ENCODE peak calls at places on chromosomes 4 and X, in nine cellular contexts. H, C, E, S, A, Q, V, J and R are unnamed samples. For H3K4me1, the result is how much of the 10 kb centered on the place peaks cover.

GRCh38 chr4:71210831-71211230 is 128.0 kb upstream of the SLC4A4 start:
- DNase-seq in H (no peak), C (no peak), E (no peak), S (no peak), A (no peak), Q (no peak), V (no peak), J (no peak), R (no peak)

GRCh38 chrX:70171636-70172035 is 5.6 kb upstream of the DGAT2L6 start:
- DNase-seq in H (no peak), C (no peak), E (no peak), S (no peak), A (no peak), Q (no peak), V (no peak), J (peak), R (no peak)

GRCh38 chr4:38454284-38454683 is 209.7 kb upstream of the KLF3 start:
- DNase-seq in H (no peak), C (no peak), E (no peak), S (no peak), A (no peak), Q (no peak), V (no peak), J (no peak), R (no peak)

GRCh38 chr4:3399277-3400194 is 42.2 kb upstream of the HGFAC start:
- DNase-seq in H (peak), C (peak), E (no peak), S (peak), A (no peak), Q (no peak), V (peak), J (no peak), R (no peak)

GRCh38 chr4:140497428-140497775 is 691 bp downstream of the MGAT4D start:
- DNase-seq in H (no peak), C (no peak), E (no peak), S (no peak), A (no peak), Q (no peak), V (no peak), J (no peak), R (no peak)

GRCh38 chr4:87865960-87866598 is 33.3 kb downstream of the MEPE start:
- DNase-seq in H (no peak), C (no peak), E (no peak), S (no peak), A (no peak), Q (no peak), V (no peak), J (peak), R (no peak)

GRCh38 chr4:46329118-46329976 is 60.6 kb downstream of the GABRA2 start:
- DNase-seq in H (no peak), C (no peak), E (no peak), S (no peak), A (no peak), Q (no peak), V (no peak), J (peak), R (peak)

GRCh38 chr4:825063-825968 is 613 bp downstream of the CPLX1 start:
- DNase-seq in H (no peak), C (no peak), E (peak), S (no peak), A (peak), Q (peak), V (peak), J (peak), R (peak)

GRCh38 chr4:87516683-87517082 is 12.5 kb downstream of the SPARCL1 start:
- DNase-seq in H (no peak), C (no peak), E (no peak), S (no peak), A (no peak), Q (no peak), V (no peak), J (no peak), R (no peak)

GRCh38 chr4:152660526-152660925 is 19.3 kb downstream of the TMEM154 start:
- DNase-seq in H (no peak), C (no peak), E (no peak), S (no peak), A (no peak), Q (no peak), V (no peak), J (no peak), R (no peak)

GRCh38 chrX:149010899-149011224 is 494.2 kb downstream of the IDS start:
- DNase-seq in H (no peak), C (no peak), E (no peak), S (no peak), A (no peak), Q (no peak), V (no peak), J (no peak), R (no peak)

GRCh38 chr4:71882113-71882512 is 98.2 kb upstream of the GC start:
- DNase-seq in H (no peak), C (no peak), E (no peak), S (no peak), A (no peak), Q (no peak), V (no peak), J (peak), R (no peak)

GRCh38 chr4:176478076-176478475 is 158.3 kb downstream of the SPCS3 start:
- DNase-seq in H (no peak), C (no peak), E (no peak), S (no peak), A (no peak), Q (no peak), V (no peak), J (no peak), R (no peak)

GRCh38 chrX:30580641-30581040 is 3.1 kb upstream of the TASL start:
- DNase-seq in H (no peak), C (no peak), E (no peak), S (no peak), A (no peak), Q (no peak), V (no peak), J (no peak), R (no peak)

DNA sequence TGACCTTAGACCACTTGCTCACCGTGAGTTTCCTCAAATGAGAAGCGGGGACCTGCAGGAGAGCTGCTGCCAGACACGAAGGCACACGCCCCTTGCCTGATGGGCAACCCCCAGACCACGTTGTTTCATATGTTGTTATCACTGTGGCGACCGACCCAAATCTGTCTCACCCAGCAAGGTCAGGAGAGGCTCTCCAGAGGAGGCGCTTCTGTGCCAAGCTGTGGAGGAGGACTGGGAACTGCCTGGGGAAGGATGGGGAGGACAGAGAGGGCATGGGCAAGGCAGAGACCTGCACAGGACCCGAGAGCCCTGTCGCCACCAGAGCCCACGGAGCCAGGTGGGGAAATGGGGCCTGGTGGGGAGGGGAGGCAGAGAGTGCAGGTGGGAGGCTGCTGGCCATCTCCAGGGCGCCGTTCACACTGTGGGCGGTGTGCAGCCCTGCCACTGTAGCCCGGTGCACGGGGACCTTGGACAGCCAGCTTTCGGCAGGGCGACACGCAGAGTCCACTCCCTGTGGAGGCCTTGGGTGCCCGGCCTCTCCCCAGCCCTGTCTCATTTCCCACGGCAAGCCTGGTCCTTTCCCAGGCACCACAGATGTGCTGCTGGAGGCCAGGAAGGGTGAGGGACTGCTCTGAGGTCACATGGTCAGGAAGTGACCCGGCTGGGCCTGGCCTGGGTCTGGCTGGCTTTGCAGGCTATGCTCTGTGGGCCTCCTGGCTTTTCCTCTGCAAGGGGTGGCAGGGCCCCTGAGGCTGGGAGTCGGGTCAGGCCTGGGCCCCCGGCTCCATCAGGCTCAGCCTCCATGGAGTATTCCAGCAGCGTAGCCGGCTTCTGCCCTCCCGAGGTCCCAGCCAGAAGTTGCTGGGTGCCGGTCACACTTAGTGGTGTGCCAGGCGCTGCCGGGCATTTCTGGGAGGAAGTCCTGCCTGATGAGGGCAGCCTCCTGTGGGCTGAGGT is 3.2 kb downstream of the HTRA3 start:
- DNase-seq in H (no peak), C (peak), E (no peak), S (peak), A (peak), Q (no peak), V (no peak), J (no peak), R (no peak)
- H3K4me3 ChIP-seq in H (no peak), C (no peak), E (no peak), S (no peak), A (no peak), Q (no peak), V (no peak), J (no peak), R (no peak)

GRCh38 chr4:57945298-57945697 is 835.1 kb upstream of the IGFBP7 start:
- DNase-seq in H (no peak), C (no peak), E (no peak), S (no peak), A (no peak), Q (no peak), V (no peak), J (no peak), R (no peak)
- H3K4me1 ChIP-seq in H (under half), C (under half), E (under half), S (under half), A (under half), Q (under half), V (under half), J (under half), R (under half)

DNA sequence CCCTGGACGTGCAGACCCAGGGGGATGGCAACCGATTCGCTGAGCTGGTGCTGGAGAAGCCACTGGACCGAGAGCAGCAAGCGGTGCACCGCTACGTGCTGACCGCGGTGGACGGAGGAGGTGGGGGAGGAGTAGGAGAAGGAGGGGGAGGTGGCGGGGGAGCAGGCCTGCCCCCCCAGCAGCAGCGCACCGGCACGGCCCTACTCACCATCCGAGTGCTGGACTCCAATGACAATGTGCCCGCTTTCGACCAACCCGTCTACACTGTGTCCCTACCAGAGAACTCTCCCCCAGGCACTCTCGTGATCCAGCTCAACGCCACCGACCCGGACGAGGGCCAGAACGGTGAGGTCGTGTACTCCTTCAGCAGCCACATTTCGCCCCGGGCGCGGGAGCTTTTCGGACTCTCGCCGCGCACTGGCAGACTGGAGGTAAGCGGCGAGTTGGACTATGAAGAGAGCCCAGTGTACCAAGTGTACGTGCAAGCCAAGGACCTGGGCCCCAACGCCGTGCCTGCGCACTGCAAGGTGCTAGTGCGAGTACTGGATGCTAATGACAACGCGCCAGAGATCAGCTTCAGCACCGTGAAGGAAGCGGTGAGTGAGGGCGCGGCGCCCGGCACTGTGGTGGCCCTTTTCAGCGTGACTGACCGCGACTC is 1.7 kb downstream of the PCDH10 start:
- DNase-seq in H (no peak), C (peak), E (no peak), S (peak), A (peak), Q (no peak), V (no peak), J (peak), R (peak)
- H3K4me3 ChIP-seq in H (no peak), C (peak), E (no peak), S (peak), A (peak), Q (no peak), V (peak), J (peak), R (peak)

GRCh38 chr4:68109891-68110290 is 19.8 kb downstream of the TMPRSS11F start:
- DNase-seq in H (no peak), C (no peak), E (no peak), S (no peak), A (no peak), Q (no peak), V (no peak), J (no peak), R (no peak)
- H3K4me1 ChIP-seq in H (under half), C (under half), E (under half), S (under half), A (under half), Q (under half), V (under half), J (under half), R (under half)

DNA sequence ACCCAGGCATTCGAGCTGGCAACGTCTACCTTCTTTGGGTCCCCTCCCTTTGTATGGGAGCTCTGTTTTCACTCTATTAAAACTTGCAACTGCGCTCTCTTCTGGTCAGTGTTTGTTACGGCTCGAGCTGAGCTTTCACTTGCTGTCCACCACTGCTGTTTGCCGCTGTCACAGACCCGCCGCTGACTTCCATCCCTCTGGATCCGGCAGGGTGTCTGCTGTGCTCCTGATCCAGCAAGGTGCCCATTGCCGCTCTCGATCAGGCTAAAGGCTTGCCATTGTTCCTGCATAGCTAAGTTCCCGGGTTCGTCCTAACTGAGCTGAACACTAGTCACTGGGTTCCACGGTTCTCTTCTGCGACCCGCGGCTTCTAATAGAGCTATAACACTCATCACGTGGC is 183.5 kb upstream of the GALNTL6 start:
- DNase-seq in H (no peak), C (no peak), E (no peak), S (no peak), A (no peak), Q (no peak), V (no peak), J (peak), R (no peak)
- H3K4me3 ChIP-seq in H (no peak), C (no peak), E (no peak), S (no peak), A (no peak), Q (no peak), V (peak), J (no peak), R (no peak)

GRCh38 chrX:1472975-1473374 is 20.3 kb upstream of the ASMTL start:
- DNase-seq in H (no peak), C (no peak), E (no peak), S (no peak), A (no peak), Q (no peak), V (no peak), J (no peak), R (no peak)
- H3K4me1 ChIP-seq in H (under half), C (under half), E (half or more), S (under half), A (under half), Q (under half), V (under half), J (under half), R (under half)

GRCh38 chrX:13763489-13763888 is 28.9 kb downstream of the OFD1 start:
- DNase-seq in H (no peak), C (no peak), E (no peak), S (peak), A (no peak), Q (no peak), V (no peak), J (peak), R (no peak)
- H3K4me3 ChIP-seq in H (no peak), C (no peak), E (no peak), S (no peak), A (no peak), Q (no peak), V (no peak), J (no peak), R (no peak)